ENCODE peak calls at places on chromosomes 4 and X, in nine cellular contexts. One of them, this sample, is unnamed.

GRCh38 chrX:100072286-100072685 is 337.8 kb downstream of the PCDH19 start:
- DNase-seq in CD4-positive, alpha-beta T cell: no peak
- DNase-seq in lower lobe of right lung: no peak
- DNase-seq in M059J: no peak
- DNase-seq in HAP-1: no peak
- DNase-seq in activated B cell treated with CpG ODN at 0.5 μM for 24 hours: no peak
- DNase-seq in NCI-H1436: no peak
- DNase-seq in uterus: no peak
- DNase-seq in astrocyte of the hippocampus: no peak
- DNase-seq in this sample: no peak

GRCh38 chr4:186942745-186943606 is 219.3 kb upstream of the FAT1 start:
- DNase-seq in CD4-positive, alpha-beta T cell: no peak
- DNase-seq in lower lobe of right lung: no peak
- DNase-seq in M059J: peak
- DNase-seq in HAP-1: no peak
- DNase-seq in activated B cell treated with CpG ODN at 0.5 μM for 24 hours: no peak
- DNase-seq in NCI-H1436: no peak
- DNase-seq in uterus: peak
- DNase-seq in astrocyte of the hippocampus: peak
- DNase-seq in this sample: no peak

GRCh38 chr4:39324446-39324845 is 41.7 kb downstream of the RFC1 start:
- DNase-seq in CD4-positive, alpha-beta T cell: no peak
- DNase-seq in lower lobe of right lung: no peak
- DNase-seq in M059J: no peak
- DNase-seq in HAP-1: no peak
- DNase-seq in activated B cell treated with CpG ODN at 0.5 μM for 24 hours: no peak
- DNase-seq in NCI-H1436: no peak
- DNase-seq in uterus: no peak
- DNase-seq in astrocyte of the hippocampus: no peak
- DNase-seq in this sample: no peak

GRCh38 chrX:72041901-72042859 is 89.5 kb downstream of the RTL5 start:
- DNase-seq in CD4-positive, alpha-beta T cell: no peak
- DNase-seq in lower lobe of right lung: no peak
- DNase-seq in M059J: no peak
- DNase-seq in HAP-1: no peak
- DNase-seq in activated B cell treated with CpG ODN at 0.5 μM for 24 hours: no peak
- DNase-seq in NCI-H1436: no peak
- DNase-seq in uterus: peak
- DNase-seq in astrocyte of the hippocampus: peak
- DNase-seq in this sample: no peak

GRCh38 chrX:39931554-39932282 is 166.0 kb downstream of the BCOR start:
- DNase-seq in CD4-positive, alpha-beta T cell: no peak
- DNase-seq in lower lobe of right lung: no peak
- DNase-seq in M059J: no peak
- DNase-seq in HAP-1: no peak
- DNase-seq in activated B cell treated with CpG ODN at 0.5 μM for 24 hours: no peak
- DNase-seq in NCI-H1436: no peak
- DNase-seq in uterus: no peak
- DNase-seq in astrocyte of the hippocampus: no peak
- DNase-seq in this sample: no peak

GRCh38 chr4:128286474-128287158 is 997 bp downstream of the PGRMC2 start:
- DNase-seq in CD4-positive, alpha-beta T cell: no peak
- DNase-seq in lower lobe of right lung: no peak
- DNase-seq in M059J: peak
- DNase-seq in HAP-1: peak
- DNase-seq in activated B cell treated with CpG ODN at 0.5 μM for 24 hours: no peak
- DNase-seq in NCI-H1436: no peak
- DNase-seq in uterus: no peak
- DNase-seq in astrocyte of the hippocampus: peak
- DNase-seq in this sample: no peak

GRCh38 chrX:45888518-45888917 is 656.7 kb downstream of the ZNF674 start:
- DNase-seq in CD4-positive, alpha-beta T cell: no peak
- DNase-seq in lower lobe of right lung: no peak
- DNase-seq in M059J: peak
- DNase-seq in HAP-1: no peak
- DNase-seq in activated B cell treated with CpG ODN at 0.5 μM for 24 hours: no peak
- DNase-seq in NCI-H1436: no peak
- DNase-seq in uterus: no peak
- DNase-seq in astrocyte of the hippocampus: no peak
- DNase-seq in this sample: no peak

GRCh38 chr4:124212835-124213640 is 499.5 kb downstream of the ANKRD50 start:
- DNase-seq in CD4-positive, alpha-beta T cell: no peak
- DNase-seq in lower lobe of right lung: no peak
- DNase-seq in M059J: peak
- DNase-seq in HAP-1: no peak
- DNase-seq in activated B cell treated with CpG ODN at 0.5 μM for 24 hours: no peak
- DNase-seq in NCI-H1436: no peak
- DNase-seq in uterus: peak
- DNase-seq in astrocyte of the hippocampus: peak
- DNase-seq in this sample: no peak

GRCh38 chrX:86047174-86047991 is at the start of gene CHM:
- DNase-seq in CD4-positive, alpha-beta T cell: peak
- DNase-seq in lower lobe of right lung: peak
- DNase-seq in M059J: peak
- DNase-seq in HAP-1: peak
- DNase-seq in activated B cell treated with CpG ODN at 0.5 μM for 24 hours: peak
- DNase-seq in NCI-H1436: no peak
- DNase-seq in uterus: peak
- DNase-seq in astrocyte of the hippocampus: peak
- DNase-seq in this sample: peak

GRCh38 chrX:103183912-103184311 is 31.0 kb upstream of the BEX4 start:
- DNase-seq in CD4-positive, alpha-beta T cell: no peak
- DNase-seq in lower lobe of right lung: no peak
- DNase-seq in M059J: no peak
- DNase-seq in HAP-1: peak
- DNase-seq in activated B cell treated with CpG ODN at 0.5 μM for 24 hours: no peak
- DNase-seq in NCI-H1436: no peak
- DNase-seq in uterus: no peak
- DNase-seq in astrocyte of the hippocampus: peak
- DNase-seq in this sample: no peak

GRCh38 chrX:2696698-2697215 is 5.7 kb downstream of the CD99 start:
- DNase-seq in CD4-positive, alpha-beta T cell: peak
- DNase-seq in lower lobe of right lung: no peak
- DNase-seq in M059J: peak
- DNase-seq in HAP-1: no peak
- DNase-seq in activated B cell treated with CpG ODN at 0.5 μM for 24 hours: no peak
- DNase-seq in NCI-H1436: no peak
- DNase-seq in uterus: no peak
- DNase-seq in astrocyte of the hippocampus: peak
- DNase-seq in this sample: peak

GRCh38 chrX:133335027-133335426 is 80.3 kb downstream of the GPC4 start:
- DNase-seq in CD4-positive, alpha-beta T cell: no peak
- DNase-seq in lower lobe of right lung: no peak
- DNase-seq in M059J: peak
- DNase-seq in HAP-1: peak
- DNase-seq in activated B cell treated with CpG ODN at 0.5 μM for 24 hours: no peak
- DNase-seq in NCI-H1436: peak
- DNase-seq in uterus: no peak
- DNase-seq in astrocyte of the hippocampus: peak
- DNase-seq in this sample: no peak

GRCh38 chr4:8044699-8045098 is 105.0 kb upstream of the AFAP1 start:
- DNase-seq in CD4-positive, alpha-beta T cell: no peak
- DNase-seq in lower lobe of right lung: no peak
- DNase-seq in M059J: no peak
- DNase-seq in HAP-1: no peak
- DNase-seq in activated B cell treated with CpG ODN at 0.5 μM for 24 hours: no peak
- DNase-seq in NCI-H1436: peak
- DNase-seq in uterus: no peak
- DNase-seq in astrocyte of the hippocampus: no peak
- DNase-seq in this sample: no peak

GRCh38 chr4:28010543-28011235 is 1150.0 kb downstream of the STIM2 start:
- DNase-seq in CD4-positive, alpha-beta T cell: no peak
- DNase-seq in lower lobe of right lung: no peak
- DNase-seq in M059J: no peak
- DNase-seq in HAP-1: no peak
- DNase-seq in activated B cell treated with CpG ODN at 0.5 μM for 24 hours: no peak
- DNase-seq in NCI-H1436: no peak
- DNase-seq in uterus: no peak
- DNase-seq in astrocyte of the hippocampus: no peak
- DNase-seq in this sample: no peak

GRCh38 chr4:102492531-102493241 is 8.5 kb upstream of the NFKB1 start:
- DNase-seq in CD4-positive, alpha-beta T cell: no peak
- DNase-seq in lower lobe of right lung: no peak
- DNase-seq in M059J: no peak
- DNase-seq in HAP-1: no peak
- DNase-seq in activated B cell treated with CpG ODN at 0.5 μM for 24 hours: no peak
- DNase-seq in NCI-H1436: no peak
- DNase-seq in uterus: no peak
- DNase-seq in astrocyte of the hippocampus: no peak
- DNase-seq in this sample: no peak

GRCh38 chrX:119672252-119672825 is 20.6 kb downstream of the SEPTIN6 start:
- DNase-seq in CD4-positive, alpha-beta T cell: no peak
- DNase-seq in lower lobe of right lung: no peak
- DNase-seq in M059J: no peak
- DNase-seq in HAP-1: no peak
- DNase-seq in activated B cell treated with CpG ODN at 0.5 μM for 24 hours: no peak
- DNase-seq in NCI-H1436: peak
- DNase-seq in uterus: no peak
- DNase-seq in astrocyte of the hippocampus: no peak
- DNase-seq in this sample: no peak

GRCh38 chr4:122045533-122045932 is 93.7 kb upstream of the TRPC3 start:
- DNase-seq in CD4-positive, alpha-beta T cell: no peak
- DNase-seq in lower lobe of right lung: peak
- DNase-seq in M059J: peak
- DNase-seq in HAP-1: peak
- DNase-seq in activated B cell treated with CpG ODN at 0.5 μM for 24 hours: no peak
- DNase-seq in NCI-H1436: no peak
- DNase-seq in uterus: no peak
- DNase-seq in astrocyte of the hippocampus: peak
- DNase-seq in this sample: no peak

GRCh38 chrX:8144925-8145324 is 26.1 kb downstream of the VCX2 start:
- DNase-seq in CD4-positive, alpha-beta T cell: no peak
- DNase-seq in lower lobe of right lung: no peak
- DNase-seq in M059J: no peak
- DNase-seq in HAP-1: no peak
- DNase-seq in activated B cell treated with CpG ODN at 0.5 μM for 24 hours: no peak
- DNase-seq in NCI-H1436: no peak
- DNase-seq in uterus: no peak
- DNase-seq in astrocyte of the hippocampus: no peak
- DNase-seq in this sample: no peak

GRCh38 chrX:10602646-10603045 is 17.7 kb downstream of the MID1 start:
- DNase-seq in CD4-positive, alpha-beta T cell: no peak
- DNase-seq in lower lobe of right lung: no peak
- DNase-seq in M059J: no peak
- DNase-seq in HAP-1: no peak
- DNase-seq in activated B cell treated with CpG ODN at 0.5 μM for 24 hours: no peak
- DNase-seq in NCI-H1436: no peak
- DNase-seq in uterus: no peak
- DNase-seq in astrocyte of the hippocampus: no peak
- DNase-seq in this sample: no peak

GRCh38 chrX:94389044-94389443 is 715.0 kb downstream of the FAM133A start:
- DNase-seq in CD4-positive, alpha-beta T cell: no peak
- DNase-seq in lower lobe of right lung: no peak
- DNase-seq in M059J: no peak
- DNase-seq in HAP-1: no peak
- DNase-seq in activated B cell treated with CpG ODN at 0.5 μM for 24 hours: no peak
- DNase-seq in NCI-H1436: no peak
- DNase-seq in uterus: no peak
- DNase-seq in astrocyte of the hippocampus: no peak
- DNase-seq in this sample: no peak

GRCh38 chr4:141099326-141099725 is 33.9 kb downstream of the RNF150 start:
- DNase-seq in CD4-positive, alpha-beta T cell: no peak
- DNase-seq in lower lobe of right lung: no peak
- DNase-seq in M059J: peak
- DNase-seq in HAP-1: no peak
- DNase-seq in activated B cell treated with CpG ODN at 0.5 μM for 24 hours: no peak
- DNase-seq in NCI-H1436: no peak
- DNase-seq in uterus: no peak
- DNase-seq in astrocyte of the hippocampus: peak
- DNase-seq in this sample: no peak

GRCh38 chr4:151568966-151569365 is 160.0 kb downstream of the FHIP1A start:
- DNase-seq in CD4-positive, alpha-beta T cell: no peak
- DNase-seq in lower lobe of right lung: no peak
- DNase-seq in M059J: no peak
- DNase-seq in HAP-1: no peak
- DNase-seq in activated B cell treated with CpG ODN at 0.5 μM for 24 hours: no peak
- DNase-seq in NCI-H1436: no peak
- DNase-seq in uterus: no peak
- DNase-seq in astrocyte of the hippocampus: no peak
- DNase-seq in this sample: no peak

GRCh38 chrX:46575991-46576392 is 2.4 kb downstream of the CHST7 start:
- DNase-seq in CD4-positive, alpha-beta T cell: no peak
- DNase-seq in lower lobe of right lung: no peak
- DNase-seq in M059J: no peak
- DNase-seq in HAP-1: peak
- DNase-seq in activated B cell treated with CpG ODN at 0.5 μM for 24 hours: no peak
- DNase-seq in NCI-H1436: no peak
- DNase-seq in uterus: peak
- DNase-seq in astrocyte of the hippocampus: no peak
- DNase-seq in this sample: no peak

GRCh38 chr4:56575820-56576429 is 70.3 kb downstream of the ARL9 start:
- DNase-seq in CD4-positive, alpha-beta T cell: no peak
- DNase-seq in lower lobe of right lung: no peak
- DNase-seq in M059J: peak
- DNase-seq in HAP-1: no peak
- DNase-seq in activated B cell treated with CpG ODN at 0.5 μM for 24 hours: no peak
- DNase-seq in NCI-H1436: no peak
- DNase-seq in uterus: no peak
- DNase-seq in astrocyte of the hippocampus: peak
- DNase-seq in this sample: no peak

GRCh38 chrX:40086569-40087335 is 11.0 kb downstream of the BCOR start:
- DNase-seq in CD4-positive, alpha-beta T cell: no peak
- DNase-seq in lower lobe of right lung: no peak
- DNase-seq in M059J: no peak
- DNase-seq in HAP-1: no peak
- DNase-seq in activated B cell treated with CpG ODN at 0.5 μM for 24 hours: no peak
- DNase-seq in NCI-H1436: no peak
- DNase-seq in uterus: no peak
- DNase-seq in astrocyte of the hippocampus: peak
- DNase-seq in this sample: no peak

GRCh38 chr4:138898282-138898681 is 117.3 kb upstream of the NOCT start:
- DNase-seq in CD4-positive, alpha-beta T cell: no peak
- DNase-seq in lower lobe of right lung: no peak
- DNase-seq in M059J: peak
- DNase-seq in HAP-1: no peak
- DNase-seq in activated B cell treated with CpG ODN at 0.5 μM for 24 hours: no peak
- DNase-seq in NCI-H1436: peak
- DNase-seq in uterus: no peak
- DNase-seq in astrocyte of the hippocampus: peak
- DNase-seq in this sample: no peak

GRCh38 chrX:142244568-142244967 is 39.5 kb upstream of the MAGEC2 start:
- DNase-seq in CD4-positive, alpha-beta T cell: no peak
- DNase-seq in lower lobe of right lung: no peak
- DNase-seq in M059J: no peak
- DNase-seq in HAP-1: no peak
- DNase-seq in activated B cell treated with CpG ODN at 0.5 μM for 24 hours: no peak
- DNase-seq in NCI-H1436: no peak
- DNase-seq in uterus: no peak
- DNase-seq in astrocyte of the hippocampus: no peak
- DNase-seq in this sample: no peak

This sample was measured in CD14-positive monocyte.